ENCODE peak calls at places on chromosomes 12 and 14, in four cellular contexts. One of them, this sample, is unnamed. For H3K4me1, the result is how much of the 10 kb centered on the place peaks cover.

GRCh38 chr12:58046281-58046680 is 104.9 kb downstream of the ATP23 start:
- DNase-seq in CD8-positive, alpha-beta T cell: no peak
- DNase-seq in thoracic aorta: no peak
- DNase-seq in right atrium auricular region: no peak
- DNase-seq in this sample: no peak

GRCh38 chr12:561908-562593 is 101.2 kb downstream of the NINJ2 start:
- DNase-seq in CD8-positive, alpha-beta T cell: no peak
- DNase-seq in thoracic aorta: no peak
- DNase-seq in right atrium auricular region: no peak
- DNase-seq in this sample: no peak

GRCh38 chr14:39469094-39469710 is 37.0 kb upstream of the FBXO33 start:
- DNase-seq in CD8-positive, alpha-beta T cell: peak
- DNase-seq in thoracic aorta: no peak
- DNase-seq in right atrium auricular region: no peak
- DNase-seq in this sample: no peak

GRCh38 chr14:98185036-98185435 is 1087.0 kb downstream of the BCL11B start:
- DNase-seq in CD8-positive, alpha-beta T cell: no peak
- DNase-seq in thoracic aorta: no peak
- DNase-seq in right atrium auricular region: no peak
- DNase-seq in this sample: no peak

GRCh38 chr14:90661881-90662280 is 154.3 kb downstream of the TTC7B start:
- DNase-seq in CD8-positive, alpha-beta T cell: no peak
- DNase-seq in thoracic aorta: no peak
- DNase-seq in right atrium auricular region: no peak
- DNase-seq in this sample: no peak

GRCh38 chr12:76696186-76696585 is 67.7 kb upstream of the ZDHHC17 start:
- DNase-seq in CD8-positive, alpha-beta T cell: no peak
- DNase-seq in thoracic aorta: no peak
- DNase-seq in right atrium auricular region: no peak
- DNase-seq in this sample: no peak

GRCh38 chr12:79233341-79233761 is 368.8 kb downstream of the SYT1 start:
- DNase-seq in CD8-positive, alpha-beta T cell: no peak
- DNase-seq in thoracic aorta: no peak
- DNase-seq in right atrium auricular region: no peak
- DNase-seq in this sample: no peak

GRCh38 chr14:99158646-99159165 is 113.3 kb downstream of the BCL11B start:
- DNase-seq in CD8-positive, alpha-beta T cell: no peak
- DNase-seq in thoracic aorta: no peak
- DNase-seq in right atrium auricular region: no peak
- DNase-seq in this sample: no peak

GRCh38 chr12:100151769-100152168 is 9.1 kb upstream of the BLTP3B start:
- DNase-seq in CD8-positive, alpha-beta T cell: no peak
- DNase-seq in thoracic aorta: no peak
- DNase-seq in right atrium auricular region: no peak
- DNase-seq in this sample: no peak

GRCh38 chr14:70061108-70061507 is 127.6 kb downstream of the SLC8A3 start:
- DNase-seq in CD8-positive, alpha-beta T cell: no peak
- DNase-seq in thoracic aorta: no peak
- DNase-seq in right atrium auricular region: no peak
- DNase-seq in this sample: no peak

GRCh38 chr14:100108042-100108825 is 43.0 kb downstream of the EVL start:
- DNase-seq in CD8-positive, alpha-beta T cell: peak
- DNase-seq in thoracic aorta: peak
- DNase-seq in right atrium auricular region: peak
- DNase-seq in this sample: peak

GRCh38 chr12:77299910-77300772 is 234.8 kb upstream of the E2F7 start:
- DNase-seq in CD8-positive, alpha-beta T cell: no peak
- DNase-seq in thoracic aorta: no peak
- DNase-seq in right atrium auricular region: no peak
- DNase-seq in this sample: no peak

GRCh38 chr14:85439696-85440328 is 90.1 kb upstream of the FLRT2 start:
- DNase-seq in CD8-positive, alpha-beta T cell: no peak
- DNase-seq in thoracic aorta: no peak
- DNase-seq in right atrium auricular region: no peak
- DNase-seq in this sample: no peak

GRCh38 chr12:22412581-22412980 is 78.1 kb upstream of the ST8SIA1 start:
- DNase-seq in CD8-positive, alpha-beta T cell: no peak
- DNase-seq in thoracic aorta: no peak
- DNase-seq in right atrium auricular region: no peak
- DNase-seq in this sample: no peak
- H3K4me1 ChIP-seq in CD8-positive, alpha-beta T cell: under half
- H3K4me1 ChIP-seq in thoracic aorta: under half
- H3K4me1 ChIP-seq in right atrium auricular region: under half
- H3K4me1 ChIP-seq in this sample: under half

DNA sequence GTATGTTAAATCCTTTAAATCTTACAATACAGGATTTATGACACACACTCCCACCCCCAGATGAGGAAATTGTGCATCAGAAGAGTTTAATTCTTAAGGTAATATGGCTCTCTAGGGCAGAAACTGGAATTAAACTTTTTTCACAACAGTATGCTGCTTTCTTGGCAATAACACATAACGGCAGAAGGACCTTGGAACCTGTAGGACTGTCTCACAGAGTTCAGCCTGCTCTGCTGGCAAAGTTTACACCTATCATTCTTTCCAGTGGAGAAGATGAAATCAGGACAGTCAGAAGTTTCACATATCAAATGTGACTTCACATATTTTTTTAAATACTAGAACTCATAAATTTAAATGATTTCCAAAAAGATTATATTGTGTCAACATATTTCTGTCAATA is 30.6 kb upstream of the MYF6 start:
- DNase-seq in CD8-positive, alpha-beta T cell: no peak
- DNase-seq in thoracic aorta: no peak
- DNase-seq in right atrium auricular region: no peak
- DNase-seq in this sample: no peak
- H3K4me1 ChIP-seq in CD8-positive, alpha-beta T cell: under half
- H3K4me1 ChIP-seq in thoracic aorta: under half
- H3K4me1 ChIP-seq in right atrium auricular region: under half
- H3K4me1 ChIP-seq in this sample: under half

GRCh38 chr14:104512061-104512460 is 67.5 kb upstream of the C14orf180 start:
- DNase-seq in CD8-positive, alpha-beta T cell: no peak
- DNase-seq in thoracic aorta: no peak
- DNase-seq in right atrium auricular region: no peak
- DNase-seq in this sample: no peak

GRCh38 chr14:104507443-104507842 is 72.1 kb upstream of the C14orf180 start:
- DNase-seq in CD8-positive, alpha-beta T cell: no peak
- DNase-seq in thoracic aorta: no peak
- DNase-seq in right atrium auricular region: no peak
- DNase-seq in this sample: no peak

GRCh38 chr14:104510794-104511611 is 68.6 kb upstream of the C14orf180 start:
- DNase-seq in CD8-positive, alpha-beta T cell: no peak
- DNase-seq in thoracic aorta: no peak
- DNase-seq in right atrium auricular region: no peak
- DNase-seq in this sample: no peak

GRCh38 chr14:104510216-104510615 is 69.3 kb upstream of the C14orf180 start:
- DNase-seq in CD8-positive, alpha-beta T cell: no peak
- DNase-seq in thoracic aorta: no peak
- DNase-seq in right atrium auricular region: no peak
- DNase-seq in this sample: no peak

DNA sequence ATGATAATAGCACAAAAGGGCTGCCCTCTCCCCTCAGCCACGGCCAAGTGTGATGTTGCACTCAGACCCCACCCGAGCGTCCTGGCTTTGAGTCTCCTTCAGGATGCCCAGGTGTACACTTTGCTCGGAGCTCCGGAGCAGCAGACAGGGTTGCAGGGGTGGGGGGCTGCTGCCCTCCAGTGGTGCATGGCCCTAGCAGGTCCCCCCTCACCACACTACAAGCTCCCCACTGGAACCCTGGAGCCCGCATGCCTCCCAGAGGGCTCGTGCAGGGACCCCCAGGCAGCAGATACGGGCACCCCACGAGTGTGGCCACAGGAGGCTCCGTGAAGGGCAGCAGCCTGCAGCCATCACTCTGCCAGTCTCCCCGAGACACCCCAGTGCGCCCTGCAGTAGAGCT is 69.9 kb upstream of the C14orf180 start:
- DNase-seq in CD8-positive, alpha-beta T cell: no peak
- DNase-seq in thoracic aorta: no peak
- DNase-seq in right atrium auricular region: no peak
- DNase-seq in this sample: no peak
- H3K4me1 ChIP-seq in CD8-positive, alpha-beta T cell: under half
- H3K4me1 ChIP-seq in thoracic aorta: under half
- H3K4me1 ChIP-seq in right atrium auricular region: under half
- H3K4me1 ChIP-seq in this sample: under half

DNA sequence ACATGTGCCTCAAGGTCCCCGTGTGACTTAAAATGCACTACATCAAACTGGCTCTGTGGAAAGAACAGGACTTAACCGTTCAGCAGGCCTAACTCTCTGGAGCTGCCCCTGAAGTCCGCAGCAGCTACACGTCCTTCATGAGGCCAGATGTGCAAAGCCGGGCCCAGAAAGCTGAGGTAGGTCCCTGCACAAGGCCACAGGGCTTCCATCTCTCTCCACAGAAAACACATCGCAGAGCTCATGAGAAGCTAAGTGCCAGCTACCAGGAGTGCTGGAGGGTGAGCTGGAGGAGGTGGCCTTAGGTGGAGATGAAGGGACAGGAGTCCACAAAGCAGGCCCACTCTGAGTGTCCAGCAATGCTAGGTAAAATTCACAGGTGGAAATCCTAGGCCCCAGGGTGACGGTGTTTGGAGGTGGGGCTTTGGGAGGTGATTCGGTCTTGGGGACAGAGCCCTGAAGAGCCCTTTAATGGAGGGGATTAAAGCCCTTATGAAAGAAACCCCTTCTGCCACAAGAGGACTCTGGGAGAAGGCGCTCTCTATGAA is 52.4 kb downstream of the VCPKMT start:
- DNase-seq in CD8-positive, alpha-beta T cell: no peak
- DNase-seq in thoracic aorta: no peak
- DNase-seq in right atrium auricular region: no peak
- DNase-seq in this sample: no peak
- H3K4me1 ChIP-seq in CD8-positive, alpha-beta T cell: half or more
- H3K4me1 ChIP-seq in thoracic aorta: under half
- H3K4me1 ChIP-seq in right atrium auricular region: under half
- H3K4me1 ChIP-seq in this sample: half or more

This sample was measured in CD8-positive, alpha-beta memory T cell.